ENCODE peak calls at places on chromosomes 5 and 9, in eight cellular contexts. One of them, this sample, is unnamed.

GRCh38 chr5:99929067-99929805 is 605.9 kb upstream of the FAM174A start:
- DNase-seq in adrenal gland: no peak
- DNase-seq in fibroblast of lung: no peak
- DNase-seq in thyroid gland: no peak
- DNase-seq in heart left ventricle: no peak
- DNase-seq in GM12865: no peak
- DNase-seq in astrocyte of the spinal cord: no peak
- DNase-seq in cardiac muscle cell: no peak
- DNase-seq in this sample: no peak

GRCh38 chr9:31304576-31304975 is 1079.9 kb upstream of the ACO1 start:
- DNase-seq in adrenal gland: no peak
- DNase-seq in fibroblast of lung: peak; percentile 85
- DNase-seq in thyroid gland: no peak
- DNase-seq in heart left ventricle: no peak
- DNase-seq in GM12865: no peak
- DNase-seq in astrocyte of the spinal cord: peak; percentile 87
- DNase-seq in cardiac muscle cell: peak; percentile 89
- DNase-seq in this sample: peak; percentile 7

GRCh38 chr5:9335269-9335668 is 210.6 kb downstream of the SEMA5A start:
- DNase-seq in adrenal gland: no peak
- DNase-seq in fibroblast of lung: no peak
- DNase-seq in thyroid gland: no peak
- DNase-seq in heart left ventricle: no peak
- DNase-seq in GM12865: no peak
- DNase-seq in astrocyte of the spinal cord: no peak
- DNase-seq in cardiac muscle cell: no peak
- DNase-seq in this sample: no peak

GRCh38 chr9:109652971-109653370 is 127.0 kb upstream of the PALM2AKAP2 start:
- DNase-seq in adrenal gland: no peak
- DNase-seq in fibroblast of lung: peak; percentile 43
- DNase-seq in thyroid gland: no peak
- DNase-seq in heart left ventricle: no peak
- DNase-seq in GM12865: peak; percentile 22
- DNase-seq in astrocyte of the spinal cord: peak; percentile 58
- DNase-seq in cardiac muscle cell: peak; percentile 64
- DNase-seq in this sample: no peak

GRCh38 chr5:139669681-139670368 is 21.7 kb downstream of the CXXC5 start:
- DNase-seq in adrenal gland: peak; percentile 65
- DNase-seq in fibroblast of lung: no peak
- DNase-seq in thyroid gland: no peak
- DNase-seq in heart left ventricle: no peak
- DNase-seq in GM12865: peak; percentile 83
- DNase-seq in astrocyte of the spinal cord: no peak
- DNase-seq in cardiac muscle cell: no peak
- DNase-seq in this sample: no peak

GRCh38 chr5:149036168-149036567 is 26.7 kb downstream of the SH3TC2 start:
- DNase-seq in adrenal gland: no peak
- DNase-seq in fibroblast of lung: no peak
- DNase-seq in thyroid gland: no peak
- DNase-seq in heart left ventricle: no peak
- DNase-seq in GM12865: no peak
- DNase-seq in astrocyte of the spinal cord: no peak
- DNase-seq in cardiac muscle cell: no peak
- DNase-seq in this sample: no peak

GRCh38 chr5:2261002-2261703 is 378.4 kb upstream of the IRX4 start:
- DNase-seq in adrenal gland: no peak
- DNase-seq in fibroblast of lung: no peak
- DNase-seq in thyroid gland: no peak
- DNase-seq in heart left ventricle: no peak
- DNase-seq in GM12865: no peak
- DNase-seq in astrocyte of the spinal cord: no peak
- DNase-seq in cardiac muscle cell: no peak
- DNase-seq in this sample: no peak

GRCh38 chr9:128580731-128581130 is 28.3 kb downstream of the SPTAN1 start:
- DNase-seq in adrenal gland: no peak
- DNase-seq in fibroblast of lung: no peak
- DNase-seq in thyroid gland: no peak
- DNase-seq in heart left ventricle: no peak
- DNase-seq in GM12865: no peak
- DNase-seq in astrocyte of the spinal cord: no peak
- DNase-seq in cardiac muscle cell: no peak
- DNase-seq in this sample: no peak

GRCh38 chr9:69785757-69786156 is 25.9 kb upstream of the PTAR1 start:
- DNase-seq in adrenal gland: no peak
- DNase-seq in fibroblast of lung: peak; percentile 57
- DNase-seq in thyroid gland: no peak
- DNase-seq in heart left ventricle: no peak
- DNase-seq in GM12865: no peak
- DNase-seq in astrocyte of the spinal cord: peak; percentile 74
- DNase-seq in cardiac muscle cell: peak; percentile 62
- DNase-seq in this sample: peak; percentile 14

DNA sequence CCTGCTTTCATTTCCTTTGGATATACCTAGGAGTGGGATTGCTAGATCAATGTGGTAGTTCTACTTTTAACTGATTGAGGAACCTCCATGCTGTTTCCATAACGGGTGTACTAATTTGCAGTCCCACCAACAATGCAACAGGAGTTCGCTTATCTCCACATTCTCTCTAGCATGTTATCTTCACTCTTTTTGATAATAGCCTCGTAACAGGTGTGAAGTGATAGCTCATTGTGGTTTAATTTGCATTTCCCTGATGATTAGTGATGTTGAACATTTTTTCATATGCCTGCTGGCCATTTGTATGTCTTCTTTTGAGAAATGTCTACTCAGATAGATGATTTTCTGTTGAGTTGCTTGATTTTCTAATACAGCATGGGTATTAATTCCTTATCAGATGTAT is 142.2 kb downstream of the ZNF462 start:
- DNase-seq in adrenal gland: no peak
- DNase-seq in fibroblast of lung: no peak
- DNase-seq in thyroid gland: no peak
- DNase-seq in heart left ventricle: no peak
- DNase-seq in GM12865: no peak
- DNase-seq in astrocyte of the spinal cord: no peak
- DNase-seq in cardiac muscle cell: no peak
- DNase-seq in this sample: no peak
- H3K4me3 ChIP-seq in adrenal gland: no peak overlapping the region
- H3K4me3 ChIP-seq in fibroblast of lung: no peak overlapping the region
- H3K4me3 ChIP-seq in thyroid gland: no peak overlapping the region
- H3K4me3 ChIP-seq in heart left ventricle: no peak overlapping the region
- H3K4me3 ChIP-seq in GM12865: no peak overlapping the region
- H3K4me3 ChIP-seq in astrocyte of the spinal cord: no peak overlapping the region
- H3K4me3 ChIP-seq in cardiac muscle cell: no peak overlapping the region
- H3K4me3 ChIP-seq in this sample: no peak overlapping the region

GRCh38 chr5:176592573-176592972 is 17.4 kb downstream of the GPRIN1 start:
- DNase-seq in adrenal gland: no peak
- DNase-seq in fibroblast of lung: no peak
- DNase-seq in thyroid gland: no peak
- DNase-seq in heart left ventricle: no peak
- DNase-seq in GM12865: no peak
- DNase-seq in astrocyte of the spinal cord: no peak
- DNase-seq in cardiac muscle cell: no peak
- DNase-seq in this sample: no peak

GRCh38 chr5:176594554-176594953 is 15.4 kb downstream of the GPRIN1 start:
- DNase-seq in adrenal gland: no peak
- DNase-seq in fibroblast of lung: no peak
- DNase-seq in thyroid gland: no peak
- DNase-seq in heart left ventricle: no peak
- DNase-seq in GM12865: no peak
- DNase-seq in astrocyte of the spinal cord: no peak
- DNase-seq in cardiac muscle cell: no peak
- DNase-seq in this sample: no peak

GRCh38 chr5:176596069-176596656 is 13.8 kb downstream of the GPRIN1 start:
- DNase-seq in adrenal gland: no peak
- DNase-seq in fibroblast of lung: no peak
- DNase-seq in thyroid gland: no peak
- DNase-seq in heart left ventricle: no peak
- DNase-seq in GM12865: no peak
- DNase-seq in astrocyte of the spinal cord: no peak
- DNase-seq in cardiac muscle cell: no peak
- DNase-seq in this sample: no peak

GRCh38 chr5:176595386-176595943 is 14.5 kb downstream of the GPRIN1 start:
- DNase-seq in adrenal gland: no peak
- DNase-seq in fibroblast of lung: no peak
- DNase-seq in thyroid gland: no peak
- DNase-seq in heart left ventricle: no peak
- DNase-seq in GM12865: no peak
- DNase-seq in astrocyte of the spinal cord: no peak
- DNase-seq in cardiac muscle cell: no peak
- DNase-seq in this sample: no peak

GRCh38 chr5:176593273-176593869 is 16.6 kb downstream of the GPRIN1 start:
- DNase-seq in adrenal gland: no peak
- DNase-seq in fibroblast of lung: no peak
- DNase-seq in thyroid gland: no peak
- DNase-seq in heart left ventricle: no peak
- DNase-seq in GM12865: no peak
- DNase-seq in astrocyte of the spinal cord: no peak
- DNase-seq in cardiac muscle cell: no peak
- DNase-seq in this sample: no peak
- H3K4me3 ChIP-seq in adrenal gland: no peak overlapping the region
- H3K4me3 ChIP-seq in fibroblast of lung: no peak overlapping the region
- H3K4me3 ChIP-seq in thyroid gland: no peak overlapping the region
- H3K4me3 ChIP-seq in heart left ventricle: no peak overlapping the region
- H3K4me3 ChIP-seq in GM12865: no peak overlapping the region
- H3K4me3 ChIP-seq in astrocyte of the spinal cord: no peak overlapping the region
- H3K4me3 ChIP-seq in cardiac muscle cell: no peak overlapping the region
- H3K4me3 ChIP-seq in this sample: no peak overlapping the region

GRCh38 chr9:114803459-114803858 is 2.4 kb downstream of the TNFSF15 start:
- DNase-seq in adrenal gland: no peak
- DNase-seq in fibroblast of lung: no peak
- DNase-seq in thyroid gland: no peak
- DNase-seq in heart left ventricle: no peak
- DNase-seq in GM12865: no peak
- DNase-seq in astrocyte of the spinal cord: no peak
- DNase-seq in cardiac muscle cell: no peak
- DNase-seq in this sample: no peak
- H3K4me3 ChIP-seq in adrenal gland: no peak overlapping the region
- H3K4me3 ChIP-seq in fibroblast of lung: no peak overlapping the region
- H3K4me3 ChIP-seq in thyroid gland: no peak overlapping the region
- H3K4me3 ChIP-seq in heart left ventricle: no peak overlapping the region
- H3K4me3 ChIP-seq in GM12865: no peak overlapping the region
- H3K4me3 ChIP-seq in astrocyte of the spinal cord: no peak overlapping the region
- H3K4me3 ChIP-seq in cardiac muscle cell: no peak overlapping the region
- H3K4me3 ChIP-seq in this sample: no peak overlapping the region

GRCh38 chr5:116562669-116563068 is 12.0 kb downstream of the SEMA6A start:
- DNase-seq in adrenal gland: no peak
- DNase-seq in fibroblast of lung: no peak
- DNase-seq in thyroid gland: no peak
- DNase-seq in heart left ventricle: no peak
- DNase-seq in GM12865: no peak
- DNase-seq in astrocyte of the spinal cord: no peak
- DNase-seq in cardiac muscle cell: no peak
- DNase-seq in this sample: no peak

GRCh38 chr5:116564756-116565593 is 9.6 kb downstream of the SEMA6A start:
- DNase-seq in adrenal gland: no peak
- DNase-seq in fibroblast of lung: no peak
- DNase-seq in thyroid gland: no peak
- DNase-seq in heart left ventricle: no peak
- DNase-seq in GM12865: no peak
- DNase-seq in astrocyte of the spinal cord: no peak
- DNase-seq in cardiac muscle cell: no peak
- DNase-seq in this sample: no peak

GRCh38 chr5:116564322-116564721 is 10.3 kb downstream of the SEMA6A start:
- DNase-seq in adrenal gland: peak; percentile 65
- DNase-seq in fibroblast of lung: no peak
- DNase-seq in thyroid gland: peak; percentile 39
- DNase-seq in heart left ventricle: no peak
- DNase-seq in GM12865: no peak
- DNase-seq in astrocyte of the spinal cord: no peak
- DNase-seq in cardiac muscle cell: no peak
- DNase-seq in this sample: no peak

GRCh38 chr5:116561658-116562057 is 13.0 kb downstream of the SEMA6A start:
- DNase-seq in adrenal gland: no peak
- DNase-seq in fibroblast of lung: no peak
- DNase-seq in thyroid gland: no peak
- DNase-seq in heart left ventricle: no peak
- DNase-seq in GM12865: no peak
- DNase-seq in astrocyte of the spinal cord: no peak
- DNase-seq in cardiac muscle cell: no peak
- DNase-seq in this sample: no peak

GRCh38 chr5:116563909-116564308 is 10.7 kb downstream of the SEMA6A start:
- DNase-seq in adrenal gland: no peak
- DNase-seq in fibroblast of lung: no peak
- DNase-seq in thyroid gland: no peak
- DNase-seq in heart left ventricle: no peak
- DNase-seq in GM12865: no peak
- DNase-seq in astrocyte of the spinal cord: no peak
- DNase-seq in cardiac muscle cell: no peak
- DNase-seq in this sample: no peak
- H3K4me3 ChIP-seq in adrenal gland: no peak overlapping the region
- H3K4me3 ChIP-seq in fibroblast of lung: no peak overlapping the region
- H3K4me3 ChIP-seq in thyroid gland: no peak overlapping the region
- H3K4me3 ChIP-seq in heart left ventricle: no peak overlapping the region
- H3K4me3 ChIP-seq in GM12865: no peak overlapping the region
- H3K4me3 ChIP-seq in astrocyte of the spinal cord: no peak overlapping the region
- H3K4me3 ChIP-seq in cardiac muscle cell: no peak overlapping the region
- H3K4me3 ChIP-seq in this sample: no peak overlapping the region

GRCh38 chr5:174692982-174693422 is 31.4 kb upstream of the MSX2 start:
- DNase-seq in adrenal gland: no peak
- DNase-seq in fibroblast of lung: no peak
- DNase-seq in thyroid gland: no peak
- DNase-seq in heart left ventricle: no peak
- DNase-seq in GM12865: no peak
- DNase-seq in astrocyte of the spinal cord: no peak
- DNase-seq in cardiac muscle cell: no peak
- DNase-seq in this sample: no peak

GRCh38 chr5:174692381-174692780 is 32.0 kb upstream of the MSX2 start:
- DNase-seq in adrenal gland: no peak
- DNase-seq in fibroblast of lung: no peak
- DNase-seq in thyroid gland: no peak
- DNase-seq in heart left ventricle: no peak
- DNase-seq in GM12865: no peak
- DNase-seq in astrocyte of the spinal cord: no peak
- DNase-seq in cardiac muscle cell: no peak
- DNase-seq in this sample: no peak

GRCh38 chr5:174699131-174699530 is 25.3 kb upstream of the MSX2 start:
- DNase-seq in adrenal gland: no peak
- DNase-seq in fibroblast of lung: no peak
- DNase-seq in thyroid gland: no peak
- DNase-seq in heart left ventricle: no peak
- DNase-seq in GM12865: no peak
- DNase-seq in astrocyte of the spinal cord: no peak
- DNase-seq in cardiac muscle cell: no peak
- DNase-seq in this sample: no peak

GRCh38 chr5:174693697-174694400 is 30.5 kb upstream of the MSX2 start:
- DNase-seq in adrenal gland: peak; percentile 20
- DNase-seq in fibroblast of lung: no peak
- DNase-seq in thyroid gland: peak; percentile 52
- DNase-seq in heart left ventricle: no peak
- DNase-seq in GM12865: no peak
- DNase-seq in astrocyte of the spinal cord: no peak
- DNase-seq in cardiac muscle cell: no peak
- DNase-seq in this sample: no peak

DNA sequence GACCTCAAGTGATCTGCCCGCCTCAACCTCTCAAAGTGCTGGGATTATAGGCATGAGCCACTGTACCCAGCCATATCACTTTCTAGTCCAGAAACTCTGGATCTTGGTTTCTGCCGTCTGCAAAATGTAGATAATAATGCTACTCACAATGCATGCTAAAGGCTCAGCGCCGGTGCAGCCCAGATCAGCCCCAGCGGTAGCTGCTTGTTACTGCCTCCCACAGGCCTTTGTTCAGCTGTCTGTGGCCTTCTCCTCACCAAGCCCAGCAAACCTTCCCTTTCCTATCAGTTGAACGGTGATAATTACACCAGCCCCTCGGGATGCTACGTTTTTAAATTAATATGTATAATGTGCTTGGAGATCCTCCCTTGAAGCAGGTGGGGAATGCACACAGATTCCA is 26.2 kb upstream of the MSX2 start:
- DNase-seq in adrenal gland: no peak
- DNase-seq in fibroblast of lung: no peak
- DNase-seq in thyroid gland: no peak
- DNase-seq in heart left ventricle: no peak
- DNase-seq in GM12865: no peak
- DNase-seq in astrocyte of the spinal cord: no peak
- DNase-seq in cardiac muscle cell: no peak
- DNase-seq in this sample: no peak
- H3K4me3 ChIP-seq in adrenal gland: no peak overlapping the region
- H3K4me3 ChIP-seq in fibroblast of lung: no peak overlapping the region
- H3K4me3 ChIP-seq in thyroid gland: no peak overlapping the region
- H3K4me3 ChIP-seq in heart left ventricle: no peak overlapping the region
- H3K4me3 ChIP-seq in GM12865: no peak overlapping the region
- H3K4me3 ChIP-seq in astrocyte of the spinal cord: no peak overlapping the region
- H3K4me3 ChIP-seq in cardiac muscle cell: no peak overlapping the region
- H3K4me3 ChIP-seq in this sample: no peak overlapping the region